ENCODE peak calls at places on chromosomes 7 and 10, in ten cellular contexts. Q is fibroblast of the conjunctiva; R is T-helper 9 cell; G is RCC 7860; J is glutamatergic neuron; K is brain microvascular endothelial cell; I is NCI-H1092; E is GM06990; C is hippocampal formation; S is stimulated activated CD8-positive, alpha-beta memory T cell treated with anti-CD3 and anti-CD28 coated beads, Interleukin-7, amount 100 ng/mL, for 24 hours. D is an unnamed sample.
A peak's percentile ranks its signal among the peaks of the same experiment; 100 is the strongest.

GRCh38 chr10:61943699-61944444 is 42.4 kb downstream of the ARID5B start:
- DNase-seq in C (no peak), G (no peak), S (no peak), K (peak; percentile 37), Q (peak; percentile 64), J (no peak), R (no peak), I (no peak), E (peak; percentile 65), D (peak; percentile 59)

GRCh38 chr7:121109145-121109544 is 120.6 kb downstream of the CPED1 start:
- DNase-seq in Q (no peak), K (no peak), G (no peak), C (no peak), R (no peak), J (no peak), I (no peak), S (no peak), E (no peak), D (no peak)

GRCh38 chr7:101857358-101857794 is 40.0 kb downstream of the CUX1 start:
- DNase-seq in E (no peak), I (no peak), Q (no peak), C (no peak), G (no peak), K (no peak), J (no peak), R (no peak), S (no peak), D (peak; percentile 55)

GRCh38 chr7:29189743-29190201 is 4.8 kb upstream of the CHN2 start:
- DNase-seq in G (no peak), R (peak; percentile 28), I (peak; percentile 82), J (peak; percentile 81), S (peak; percentile 22), K (peak; percentile 9), Q (peak; percentile 2), C (peak; percentile 49), E (no peak), D (peak; percentile 60)

GRCh38 chr10:13945760-13946460 is 359.1 kb downstream of the PRPF18 start:
- DNase-seq in K (no peak), Q (no peak), E (no peak), R (no peak), J (no peak), S (no peak), I (no peak), G (no peak), C (no peak), D (no peak)

GRCh38 chr10:30784521-30784895 is 155.0 kb upstream of the LYZL2 start:
- DNase-seq in E (no peak), G (no peak), Q (peak; percentile 73), R (no peak), K (no peak), C (peak; percentile 42), S (no peak), J (no peak), I (no peak), D (peak; percentile 84)

GRCh38 chr10:112269266-112269665 is 13.9 kb upstream of the TECTB start:
- DNase-seq in E (peak; percentile 3), S (no peak), J (no peak), R (no peak), Q (no peak), G (no peak), K (no peak), C (no peak), I (no peak), D (no peak)

GRCh38 chr10:60348982-60349381 is 40.7 kb downstream of the ANK3 start:
- DNase-seq in C (no peak), R (no peak), E (no peak), S (no peak), G (no peak), K (no peak), Q (peak; percentile 9), I (no peak), J (no peak), D (peak; percentile 76)

GRCh38 chr7:150383710-150384397 is 4.7 kb downstream of the ZNF775 start:
- DNase-seq in K (no peak), J (peak; percentile 82), G (no peak), I (peak; percentile 66), Q (no peak), E (no peak), R (no peak), C (peak; percentile 98), S (no peak), D (no peak)

GRCh38 chr10:44893604-44894468 is 17.3 kb upstream of the TMEM72 start:
- DNase-seq in C (no peak), G (no peak), J (no peak), Q (no peak), R (no peak), S (no peak), E (no peak), K (no peak), I (no peak), D (no peak)

GRCh38 chr7:154353385-154353784 is 301.2 kb downstream of the DPP6 start:
- DNase-seq in J (no peak), S (no peak), E (no peak), R (no peak), I (no peak), G (no peak), Q (no peak), C (no peak), K (no peak), D (no peak)

GRCh38 chr7:18505870-18506460 is 10.4 kb downstream of the HDAC9 start:
- DNase-seq in C (no peak), E (no peak), J (no peak), I (no peak), G (no peak), Q (no peak), S (no peak), R (no peak), K (peak; percentile 70), D (peak; percentile 62)

GRCh38 chr7:149284343-149284742 is 22.3 kb downstream of the ZNF783 start:
- DNase-seq in I (no peak), R (peak; percentile 38), J (no peak), E (no peak), S (no peak), G (no peak), C (no peak), Q (no peak), K (no peak), D (no peak)

GRCh38 chr7:80014507-80014906 is 120.1 kb upstream of the GNAI1 start:
- DNase-seq in S (no peak), I (no peak), Q (peak; percentile 36), G (peak; percentile 22), E (no peak), C (no peak), J (no peak), R (no peak), K (peak; percentile 73), D (peak; percentile 18)

GRCh38 chr7:133937786-133938185 is 189.4 kb upstream of the LRGUK start:
- DNase-seq in J (no peak), C (no peak), R (no peak), G (no peak), Q (no peak), K (no peak), S (no peak), E (no peak), I (no peak), D (no peak)

GRCh38 chr10:76675951-76676587 is 961.5 kb downstream of the KCNMA1 start:
- DNase-seq in E (no peak), K (no peak), Q (peak; percentile 56), I (no peak), C (peak; percentile 76), G (no peak), J (no peak), R (no peak), S (no peak), D (peak; percentile 83)

GRCh38 chr10:7610651-7611389 is 55.9 kb downstream of the ITIH5 start:
- DNase-seq in Q (peak; percentile 98), K (no peak), E (no peak), R (no peak), I (no peak), G (no peak), C (peak; percentile 12), S (no peak), J (no peak), D (peak; percentile 91)

GRCh38 chr7:76293407-76293901 is 9.0 kb upstream of the HSPB1 start:
- DNase-seq in C (no peak), R (no peak), E (no peak), G (no peak), S (no peak), Q (no peak), I (no peak), J (no peak), K (no peak), D (no peak)

GRCh38 chr7:128918266-128918665 is 7.8 kb upstream of the KCP start:
- DNase-seq in I (no peak), R (no peak), J (no peak), K (no peak), S (no peak), G (no peak), Q (no peak), C (no peak), E (no peak), D (no peak)

GRCh38 chr10:101006593-101007098 is 7.0 kb downstream of the LZTS2 start:
- DNase-seq in S (no peak), Q (no peak), K (no peak), E (no peak), C (no peak), R (no peak), G (no peak), J (no peak), I (no peak), D (no peak)

GRCh38 chr7:80916770-80917681 is 1.8 kb downstream of the SEMA3C start:
- DNase-seq in K (peak; percentile 77), E (no peak), G (peak; percentile 94), J (no peak), S (no peak), Q (peak; percentile 50), R (no peak), I (no peak), C (peak; percentile 54), D (peak; percentile 61)

GRCh38 chr10:116913681-116914080 is 64.4 kb downstream of the ENO4 start:
- DNase-seq in E (no peak), J (no peak), I (no peak), Q (no peak), C (no peak), R (no peak), K (no peak), G (no peak), S (no peak), D (no peak)

GRCh38 chr10:114777415-114777814 is 44.2 kb upstream of the FHIP2A start:
- DNase-seq in Q (no peak), R (no peak), E (no peak), C (no peak), J (no peak), I (no peak), G (no peak), K (no peak), S (no peak), D (no peak)

GRCh38 chr7:79548616-79549206 is 95.2 kb upstream of the MAGI2 start:
- DNase-seq in R (no peak), J (no peak), E (no peak), S (no peak), I (no peak), C (peak; percentile 46), K (no peak), G (no peak), Q (no peak), D (no peak)

GRCh38 chr7:27144799-27145166 is 1.3 kb upstream of the HOXA5 start:
- DNase-seq in I (no peak), R (no peak), K (no peak), J (no peak), G (no peak), Q (no peak), C (no peak), S (no peak), E (no peak), D (no peak)

GRCh38 chr7:54712777-54713176 is 46.2 kb downstream of the SEC61G start:
- DNase-seq in S (no peak), K (no peak), R (no peak), I (no peak), J (no peak), E (no peak), Q (no peak), G (no peak), C (no peak), D (no peak)

GRCh38 chr10:125840955-125841354 is 17.6 kb downstream of the BCCIP start:
- DNase-seq in K (no peak), E (no peak), I (no peak), C (no peak), R (no peak), J (no peak), S (no peak), Q (no peak), G (no peak), D (peak; percentile 15)

GRCh38 chr7:81604075-81604807 is 165.6 kb downstream of the HGF start:
- DNase-seq in E (no peak), I (peak; percentile 5), C (no peak), Q (no peak), J (no peak), G (peak; percentile 100), K (peak; percentile 100), R (no peak), S (no peak), D (no peak)

D was measured in adipocyte.